ENCODE peak calls at places on chromosome 1, in six cellular contexts. J is thyroid gland, G is fibroblast of lung, C is mammary epithelial cell, Z is astrocyte, H is suprapubic skin. F is an unnamed sample.

GRCh38 chr1:62433861-62434611 is 2.8 kb upstream of the USP1 start:
- DNase-seq in J (no peak), G (peak), C (no peak), Z (no peak), H (no peak), F (peak)

GRCh38 chr1:62429581-62429980 is 7.3 kb upstream of the USP1 start:
- DNase-seq in J (no peak), G (no peak), C (peak), Z (no peak), H (no peak), F (no peak)

GRCh38 chr1:34066921-34067603 is 98.0 kb downstream of the CSMD2 start:
- DNase-seq in J (no peak), G (no peak), C (no peak), Z (peak), H (no peak), F (no peak)

GRCh38 chr1:112937495-112937894 is 18.5 kb downstream of the SLC16A1 start:
- DNase-seq in J (no peak), G (no peak), C (no peak), Z (no peak), H (no peak), F (no peak)

GRCh38 chr1:228778466-228778865 is 43.2 kb downstream of the RHOU start:
- DNase-seq in J (no peak), G (no peak), C (no peak), Z (no peak), H (no peak), F (no peak)

GRCh38 chr1:91603409-91603808 is 102.8 kb downstream of the CDC7 start:
- DNase-seq in J (peak), G (no peak), C (no peak), Z (no peak), H (no peak), F (no peak)

GRCh38 chr1:181179279-181179979 is 90.9 kb downstream of the IER5 start:
- DNase-seq in J (no peak), G (no peak), C (no peak), Z (no peak), H (peak), F (no peak)

GRCh38 chr1:78032964-78033796 is 12.6 kb upstream of the GIPC2 start:
- DNase-seq in J (no peak), G (peak), C (no peak), Z (no peak), H (no peak), F (peak)

GRCh38 chr1:4611708-4612349 is 42.6 kb upstream of the AJAP1 start:
- DNase-seq in J (no peak), G (no peak), C (no peak), Z (no peak), H (no peak), F (no peak)

GRCh38 chr1:160261526-160261877 is 847 bp downstream of the DCAF8 start:
- DNase-seq in J (peak), G (peak), C (peak), Z (peak), H (no peak), F (peak)

GRCh38 chr1:185568155-185569123 is 165.8 kb upstream of the HMCN1 start:
- DNase-seq in J (no peak), G (no peak), C (peak), Z (no peak), H (no peak), F (no peak)

GRCh38 chr1:76038306-76039004 is 36.1 kb upstream of the ST6GALNAC3 start:
- DNase-seq in J (no peak), G (no peak), C (no peak), Z (peak), H (no peak), F (peak)

GRCh38 chr1:222105393-222105737 is 363.5 kb upstream of the DUSP10 start:
- DNase-seq in J (no peak), G (no peak), C (peak), Z (no peak), H (no peak), F (no peak)

GRCh38 chr1:7705048-7705907 is 65.8 kb upstream of the VAMP3 start:
- DNase-seq in J (no peak), G (no peak), C (peak), Z (no peak), H (no peak), F (no peak)

GRCh38 chr1:177256153-177256814 is 85.5 kb downstream of the BRINP2 start:
- DNase-seq in J (peak), G (peak), C (peak), Z (peak), H (no peak), F (peak)

GRCh38 chr1:19650416-19651140 is 6.5 kb downstream of the NBL1 start:
- DNase-seq in J (peak), G (no peak), C (no peak), Z (no peak), H (no peak), F (no peak)

GRCh38 chr1:228224198-228225164 is 16.6 kb downstream of the OBSCN start:
- DNase-seq in J (no peak), G (no peak), C (no peak), Z (no peak), H (no peak), F (no peak)

GRCh38 chr1:61993331-61993961 is 201.2 kb upstream of the L1TD1 start:
- DNase-seq in J (no peak), G (no peak), C (peak), Z (peak), H (no peak), F (peak)

GRCh38 chr1:5369223-5369622 is 623.0 kb downstream of the NPHP4 start:
- DNase-seq in J (no peak), G (no peak), C (no peak), Z (no peak), H (peak), F (no peak)

GRCh38 chr1:197797010-197797409 is 21.7 kb upstream of the DENND1B start:
- DNase-seq in J (no peak), G (no peak), C (no peak), Z (no peak), H (no peak), F (no peak)

GRCh38 chr1:27727126-27727525 is 1.4 kb downstream of the FAM76A start:
- DNase-seq in J (no peak), G (peak), C (no peak), Z (peak), H (no peak), F (peak)

GRCh38 chr1:108079550-108079949 is 114.6 kb upstream of the VAV3 start:
- DNase-seq in J (no peak), G (no peak), C (no peak), Z (no peak), H (no peak), F (no peak)

GRCh38 chr1:203556047-203556851 is 62.3 kb downstream of the OPTC start:
- DNase-seq in J (peak), G (peak), C (no peak), Z (peak), H (peak), F (peak)

GRCh38 chr1:65538664-65539063 is 118.2 kb downstream of the LEPR start:
- DNase-seq in J (no peak), G (no peak), C (no peak), Z (no peak), H (no peak), F (no peak)
- TF ChIP-seq CTCF in J (no peak), G (no peak), C (no peak), Z (no peak), H (no peak), F (no peak)

GRCh38 chr1:247857986-247858356 is 984 bp downstream of the TRIM58 start:
- DNase-seq in J (no peak), G (no peak), C (no peak), Z (no peak), H (no peak), F (no peak)
- H3K4me3 ChIP-seq in J (peak), G (no peak), C (no peak), Z (peak), H (peak), F (no peak)

DNA sequence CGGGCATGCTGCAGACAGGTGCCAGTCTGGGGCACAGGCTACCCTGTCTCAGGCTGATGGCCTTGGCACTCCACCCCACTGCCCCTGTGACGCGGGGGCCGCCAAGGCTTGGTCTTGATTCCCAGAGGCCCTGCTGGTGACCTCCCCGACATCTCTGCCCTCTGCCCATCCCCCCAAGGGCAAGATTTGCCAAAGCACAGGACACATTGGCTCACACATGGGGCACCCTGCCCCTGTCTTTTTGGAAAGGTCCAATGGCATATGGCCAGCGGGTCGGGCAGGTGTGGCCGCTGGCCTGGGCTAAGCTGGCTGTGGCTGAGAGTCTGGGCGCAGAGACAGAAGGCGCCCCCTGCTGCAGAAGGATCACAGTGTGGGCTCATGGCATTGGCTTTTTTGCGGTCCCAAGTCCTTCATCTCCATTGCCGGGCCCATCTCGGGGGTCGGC is 4.6 kb downstream of the MIB2 start:
- DNase-seq in J (no peak), G (no peak), C (no peak), Z (no peak), H (no peak), F (no peak)
- TF ChIP-seq CTCF in J (no peak), G (peak), C (no peak), Z (no peak), H (no peak), F (peak)

DNA sequence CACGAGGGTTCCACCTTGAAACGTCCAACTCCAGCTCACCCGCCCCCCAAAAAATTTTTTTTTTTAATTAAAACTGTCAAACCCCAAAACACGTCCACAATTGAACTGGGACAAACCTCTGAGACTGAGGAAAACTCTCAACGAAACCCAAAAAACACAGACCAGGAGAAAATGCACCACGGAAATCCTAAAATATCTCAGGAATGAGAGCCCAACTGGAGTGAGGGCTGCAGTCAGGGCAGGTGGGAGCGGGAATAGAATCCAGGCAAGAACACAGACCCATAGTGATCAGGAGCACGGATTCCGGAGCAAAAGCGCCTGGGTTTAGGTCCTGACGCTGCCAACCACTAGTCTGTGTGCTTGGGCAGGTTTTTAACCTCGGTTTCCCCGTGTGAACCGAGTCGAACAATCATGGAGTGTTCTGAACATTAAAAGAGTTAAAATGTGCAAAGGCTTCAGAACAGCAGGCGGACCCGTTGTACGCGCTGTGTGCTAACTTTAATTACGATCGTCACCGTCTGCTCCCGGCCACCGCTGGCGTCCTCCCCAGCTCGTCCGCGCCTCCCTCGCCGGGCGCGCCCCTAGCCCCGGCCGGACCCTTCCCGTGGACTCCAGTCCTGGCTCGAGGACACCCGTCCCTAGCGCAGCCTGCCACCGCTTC is 624 bp downstream of the ARHGAP29 start:
- DNase-seq in J (peak), G (peak), C (peak), Z (peak), H (peak), F (peak)
- H3K4me3 ChIP-seq in J (peak), G (peak), C (peak), Z (peak), H (peak), F (peak)

DNA sequence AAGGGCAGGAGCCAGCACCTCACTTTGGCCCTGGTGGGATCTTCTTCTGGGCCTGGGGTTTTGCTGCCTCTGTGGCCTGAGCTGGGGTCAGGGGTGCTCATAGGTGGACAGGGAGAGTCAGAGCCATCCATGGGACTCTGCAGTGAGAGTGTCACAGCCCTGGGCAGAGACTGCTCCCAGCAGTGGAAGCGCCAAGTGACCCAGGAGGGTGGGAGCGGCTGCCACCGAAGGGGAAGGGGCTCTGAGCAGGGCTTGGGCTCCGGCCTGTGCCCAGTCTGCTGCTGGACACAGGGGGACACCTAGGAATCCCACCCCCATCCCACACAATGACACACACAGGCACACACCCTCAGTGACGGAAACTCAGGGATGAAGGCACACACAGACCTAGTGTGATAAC is 368 bp downstream of the CLCNKB start:
- DNase-seq in J (no peak), G (no peak), C (no peak), Z (no peak), H (no peak), F (no peak)
- TF ChIP-seq CTCF in J (no peak), G (no peak), C (no peak), Z (no peak), H (no peak), F (no peak)

GRCh38 chr1:45796946-45797345 is 6.5 kb upstream of the MAST2 start:
- DNase-seq in J (no peak), G (no peak), C (no peak), Z (no peak), H (no peak), F (no peak)

GRCh38 chr1:45792744-45793143 is 10.7 kb upstream of the MAST2 start:
- DNase-seq in J (no peak), G (no peak), C (no peak), Z (no peak), H (no peak), F (no peak)

GRCh38 chr1:45789601-45790000 is 13.8 kb upstream of the MAST2 start:
- DNase-seq in J (no peak), G (no peak), C (no peak), Z (no peak), H (no peak), F (no peak)

GRCh38 chr1:45796381-45796780 is 7.0 kb upstream of the MAST2 start:
- DNase-seq in J (no peak), G (no peak), C (no peak), Z (no peak), H (no peak), F (no peak)

DNA sequence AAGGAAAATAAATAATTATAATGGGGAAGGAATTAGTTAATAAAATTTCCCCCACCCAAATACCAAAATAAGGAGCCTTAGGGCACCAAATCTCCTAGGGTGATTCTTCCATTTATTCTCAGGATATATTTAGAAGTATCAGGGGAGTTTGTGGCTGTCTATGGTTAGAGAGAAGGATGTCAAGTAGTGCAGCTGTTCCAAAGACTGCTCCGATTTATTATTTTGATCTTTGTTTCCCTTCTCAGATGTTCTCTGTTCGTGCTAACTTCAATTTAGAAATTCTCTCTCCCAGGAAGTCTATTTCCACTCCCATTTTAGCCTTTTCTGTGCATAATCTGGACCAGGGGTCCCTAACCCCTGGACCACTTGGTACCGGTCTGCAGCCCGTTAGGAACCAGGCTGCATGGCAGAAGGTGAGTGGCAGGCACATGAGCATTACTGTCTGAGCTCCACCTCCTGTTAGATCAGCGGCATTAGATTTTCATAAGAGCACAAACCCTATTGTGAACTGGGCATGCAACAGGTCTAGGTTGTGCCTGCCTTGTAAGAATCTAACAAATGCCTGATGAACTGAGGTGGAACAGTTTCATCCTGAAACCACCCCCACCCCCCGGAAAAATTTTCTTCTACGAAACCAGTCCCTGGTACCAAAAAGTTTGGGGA is 9.3 kb upstream of the MAST2 start:
- DNase-seq in J (no peak), G (no peak), C (no peak), Z (no peak), H (no peak), F (peak)
- H3K4me3 ChIP-seq in J (no peak), G (no peak), C (no peak), Z (no peak), H (no peak), F (peak)

DNA sequence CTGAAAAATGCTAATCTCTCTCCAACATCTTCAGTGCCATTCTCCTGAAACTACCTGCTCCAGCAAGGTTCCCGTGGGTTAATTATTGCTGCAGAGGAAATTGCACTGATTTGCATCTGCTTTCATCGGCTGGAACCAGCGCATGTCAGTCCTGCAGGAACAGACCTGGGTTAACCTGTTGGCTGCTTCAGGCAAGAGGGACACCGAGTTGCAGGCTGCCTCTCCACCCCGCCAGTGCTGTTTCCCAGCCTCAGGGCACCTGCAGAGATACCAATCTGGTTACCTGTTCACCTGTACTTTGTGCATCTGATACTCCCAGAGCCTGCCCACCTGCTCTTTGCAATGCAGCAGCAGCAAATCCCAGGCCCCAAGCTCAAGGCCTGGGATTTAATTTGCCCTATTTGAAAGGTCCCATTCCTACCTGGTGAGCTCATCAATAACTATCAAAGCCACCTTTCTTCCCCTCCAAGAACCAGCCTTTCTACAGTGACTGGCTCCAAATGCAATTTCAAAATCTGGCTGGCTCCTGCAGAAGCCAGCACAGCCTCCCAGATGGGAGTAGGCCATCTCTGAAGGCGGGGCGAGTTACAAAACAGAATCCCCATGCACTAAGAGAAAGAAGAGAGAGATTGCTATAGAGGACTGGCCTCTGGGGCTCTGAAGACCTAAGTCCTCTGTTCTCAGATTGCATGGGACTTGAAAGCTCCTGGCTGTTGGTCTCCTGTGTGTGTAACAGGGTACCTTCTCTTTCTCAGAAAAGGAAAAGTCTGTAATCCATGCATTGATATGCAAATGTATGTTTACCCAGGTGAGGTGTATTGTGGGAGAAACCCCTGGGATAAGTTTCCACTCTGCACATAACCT is 67.8 kb downstream of the TOMM20 start:
- DNase-seq in J (peak), G (peak), C (peak), Z (no peak), H (no peak), F (no peak)
- TF ChIP-seq CTCF in J (no peak), G (no peak), C (no peak), Z (no peak), H (no peak), F (no peak)

DNA sequence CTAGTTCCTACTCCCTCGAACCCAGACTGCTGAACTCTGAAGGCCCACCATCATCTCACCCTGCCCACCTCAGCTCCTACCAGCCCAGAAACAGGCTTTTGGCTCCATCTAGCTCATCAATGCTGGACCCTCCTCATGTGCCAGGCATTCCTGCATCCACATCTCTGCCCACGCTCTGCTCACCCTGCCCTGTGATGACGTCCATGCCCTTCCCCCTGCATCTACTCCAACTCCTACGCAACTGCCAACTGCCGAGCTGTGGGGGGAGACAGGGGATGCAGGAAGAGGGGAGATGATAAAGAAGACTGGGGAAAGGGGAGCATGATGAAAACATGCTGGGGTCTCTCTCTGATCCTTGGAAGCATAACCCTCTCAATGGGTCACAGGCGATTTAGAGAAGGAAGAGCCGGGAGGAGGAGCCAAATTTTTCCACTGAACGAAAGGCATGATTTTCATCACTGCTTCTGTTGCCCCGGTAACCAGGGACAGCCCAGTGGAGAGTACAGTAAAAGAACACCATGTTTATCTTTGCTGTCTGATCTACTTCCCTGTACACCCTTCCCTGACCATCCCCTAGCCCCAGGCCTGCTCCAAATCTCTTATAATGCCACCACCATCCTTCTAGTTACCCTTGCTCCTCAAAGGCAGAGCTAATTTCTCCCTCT is 44.3 kb downstream of the CD34 start:
- DNase-seq in J (peak), G (peak), C (no peak), Z (no peak), H (no peak), F (peak)
- H3K4me3 ChIP-seq in J (peak), G (no peak), C (no peak), Z (no peak), H (peak), F (no peak)

F was measured in choroid plexus epithelial cell.